ENCODE peak calls at places on chromosomes 11 and 22, in four cellular contexts. L is adrenal gland, M is body of pancreas, K is prostate gland. S is an unnamed sample.

GRCh38 chr11:35088226-35088625 is 50.7 kb upstream of the CD44 start:
- DNase-seq in M (peak), L (no peak), K (peak), S (no peak)

GRCh38 chr11:109946322-109946846 is 146.8 kb upstream of the ZC3H12C start:
- DNase-seq in K (peak), M (peak), L (peak), S (peak)

GRCh38 chr11:117221775-117222517 is 9.9 kb downstream of the PCSK7 start:
- DNase-seq in K (peak), L (peak), M (peak), S (no peak)

GRCh38 chr11:217704-218103 is 10.2 kb downstream of the RIC8A start:
- DNase-seq in M (no peak), L (no peak), K (no peak), S (no peak)

GRCh38 chr11:12195773-12196172 is 85.4 kb downstream of the MICAL2 start:
- DNase-seq in K (no peak), M (no peak), L (no peak), S (no peak)

GRCh38 chr11:125170406-125171031 is 6.0 kb downstream of the PKNOX2 start:
- DNase-seq in K (no peak), M (peak), L (peak), S (no peak)

GRCh38 chr11:127452533-127452932 is 452.0 kb upstream of the KIRREL3 start:
- DNase-seq in M (no peak), L (no peak), K (no peak), S (no peak)

GRCh38 chr22:42872821-42873220 is 15.7 kb upstream of the ARFGAP3 start:
- DNase-seq in L (no peak), M (no peak), K (no peak), S (no peak)

GRCh38 chr22:31897842-31898241 is 46.5 kb upstream of the YWHAH start:
- DNase-seq in M (no peak), L (no peak), K (no peak), S (no peak)

GRCh38 chr11:2135018-2135569 is 4.1 kb downstream of the IGF2 start:
- DNase-seq in L (no peak), M (peak), K (no peak), S (no peak)

GRCh38 chr11:31769241-31769640 is 41.9 kb downstream of the PAX6 start:
- DNase-seq in L (no peak), M (no peak), K (no peak), S (no peak)

GRCh38 chr11:130634981-130635473 is 186.6 kb downstream of the ADAMTS15 start:
- DNase-seq in K (no peak), M (no peak), L (no peak), S (no peak)

GRCh38 chr11:119856681-119857485 is 127.9 kb upstream of the NECTIN1 start:
- DNase-seq in L (no peak), K (no peak), M (no peak), S (no peak)

GRCh38 chr11:118691926-118692830 is 12.7 kb upstream of the TREH start:
- DNase-seq in K (peak), M (no peak), L (no peak), S (peak)

GRCh38 chr11:27653990-27654758 is 46.1 kb downstream of the BDNF start:
- DNase-seq in K (no peak), L (no peak), M (no peak), S (no peak)

GRCh38 chr11:34492806-34493414 is 20.7 kb downstream of the ELF5 start:
- DNase-seq in M (peak), L (peak), K (peak), S (peak)

GRCh38 chr11:85826096-85826855 is 15.3 kb upstream of the SYTL2 start:
- DNase-seq in K (no peak), M (no peak), L (peak), S (no peak)

GRCh38 chr11:3888210-3888609 is 32.7 kb downstream of the STIM1 start:
- DNase-seq in L (no peak), K (no peak), M (no peak), S (no peak)
- TF ChIP-seq POLR2A in L (no peak), K (no peak), M (no peak), S (no peak)

GRCh38 chr11:129414144-129414876 is 38.7 kb downstream of the BARX2 start:
- DNase-seq in K (no peak), M (no peak), L (no peak), S (no peak)
- TF ChIP-seq POLR2A in K (no peak), M (no peak), L (no peak), S (no peak)

DNA sequence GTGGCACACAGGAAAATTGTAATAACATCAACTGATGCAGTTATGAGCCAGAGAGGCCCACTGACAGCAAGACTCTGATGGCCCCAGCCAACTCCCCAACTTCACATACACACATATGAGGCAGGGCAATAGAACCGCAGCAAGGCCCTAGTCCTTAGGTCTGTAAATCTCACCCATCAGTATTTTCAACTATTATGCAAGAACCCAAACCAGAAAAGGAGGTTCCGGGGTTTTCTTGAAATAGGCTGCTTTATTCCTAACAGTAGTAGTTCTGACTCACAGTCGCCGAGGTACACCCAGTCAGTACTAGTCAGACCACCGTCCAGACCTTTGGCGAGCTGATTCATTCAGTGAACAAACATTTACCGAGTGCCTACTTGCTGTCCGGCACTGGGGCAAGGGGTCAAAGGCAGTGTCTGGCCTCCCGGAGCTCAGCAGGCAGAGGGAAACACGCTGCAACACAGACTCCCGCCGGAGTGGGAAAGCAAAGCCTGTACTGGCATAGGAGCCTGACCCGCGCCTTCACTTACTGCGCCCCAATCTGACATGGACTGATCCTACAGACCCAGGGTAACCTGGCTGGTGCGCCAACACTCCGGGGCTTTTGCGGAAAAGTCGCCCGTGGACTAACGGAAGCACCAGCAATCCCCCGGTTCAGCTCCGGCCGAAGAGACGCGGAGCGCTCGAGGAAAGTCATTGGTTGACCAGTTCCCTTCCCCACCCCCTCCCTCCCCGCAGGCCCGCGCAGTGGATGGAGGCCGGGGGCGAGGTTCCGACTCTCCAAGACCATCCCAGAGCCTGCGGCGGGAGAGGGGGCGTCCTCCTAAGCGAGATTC is 1.3 kb downstream of the PLEKHA7 start:
- DNase-seq in M (peak), K (peak), L (no peak), S (peak)
- TF ChIP-seq POLR2A in M (peak), K (peak), L (no peak), S (no peak)

GRCh38 chr22:23969071-23969470 is 2.4 kb downstream of the DDTL start:
- DNase-seq in K (no peak), M (no peak), L (no peak), S (no peak)
- TF ChIP-seq POLR2A in K (no peak), M (no peak), L (no peak), S (no peak)

GRCh38 chr22:24555496-24556253 is at the start of gene SNRPD3:
- DNase-seq in K (peak), M (peak), L (peak), S (peak)

GRCh38 chr22:24550902-24551229 is 4.1 kb downstream of the GUCD1 start:
- DNase-seq in K (no peak), L (no peak), M (no peak), S (no peak)

GRCh38 chr22:24555160-24555495 is 190 bp upstream of the GUCD1 start:
- DNase-seq in L (peak), M (peak), K (peak), S (peak)

GRCh38 chr22:24553597-24554315 is 1.2 kb downstream of the GUCD1 start:
- DNase-seq in K (peak), L (peak), M (peak), S (no peak)

DNA sequence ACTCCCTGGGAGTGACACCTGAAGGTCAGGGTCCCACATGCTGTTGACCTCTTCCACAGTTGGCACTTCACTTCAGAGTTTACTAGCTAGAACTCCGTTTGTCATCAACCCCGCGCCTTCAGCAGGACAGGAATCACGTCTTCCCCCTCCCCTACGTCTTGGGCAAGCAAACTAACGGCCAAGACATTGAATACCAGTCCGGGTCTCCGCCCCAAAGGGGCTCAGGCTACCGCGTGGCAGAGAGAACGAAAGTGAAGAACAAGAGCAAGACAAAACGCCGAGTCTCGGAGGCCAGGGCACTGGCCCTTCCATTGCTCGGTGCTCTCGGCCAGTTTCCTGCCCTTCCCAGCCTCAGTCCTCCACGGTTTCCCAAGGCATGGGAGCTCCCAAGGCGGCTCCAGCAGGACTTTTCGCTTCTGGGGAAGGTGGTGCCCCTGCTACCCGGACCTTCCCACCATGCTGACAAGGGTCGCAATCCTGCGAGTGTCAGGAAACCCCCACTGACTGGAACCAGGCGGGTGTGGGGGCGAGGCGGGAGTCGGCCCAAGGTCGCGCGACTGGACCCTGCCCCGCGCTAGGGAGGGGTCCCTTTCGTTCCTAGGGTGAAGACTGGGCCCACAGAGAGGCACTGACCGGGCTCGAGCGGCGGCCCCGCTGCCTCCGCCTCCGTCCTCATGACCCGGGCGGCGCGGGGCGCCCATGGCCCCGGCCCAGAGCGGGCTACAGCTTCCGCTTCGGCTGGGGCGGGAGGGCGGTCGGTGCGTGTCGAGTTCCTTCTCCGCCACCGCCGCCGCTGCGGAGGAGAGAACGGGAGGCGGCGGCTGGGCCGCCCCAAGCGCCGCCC is at the start of gene GUCD1:
- DNase-seq in L (peak), K (peak), M (peak), S (peak)
- TF ChIP-seq POLR2A in L (peak), K (peak), M (peak), S (peak)

GRCh38 chr22:50523806-50524663 is 1.4 kb downstream of the SCO2 start:
- DNase-seq in M (no peak), L (no peak), K (no peak), S (no peak)
- TF ChIP-seq POLR2A in M (no peak), L (no peak), K (no peak), S (no peak)

DNA sequence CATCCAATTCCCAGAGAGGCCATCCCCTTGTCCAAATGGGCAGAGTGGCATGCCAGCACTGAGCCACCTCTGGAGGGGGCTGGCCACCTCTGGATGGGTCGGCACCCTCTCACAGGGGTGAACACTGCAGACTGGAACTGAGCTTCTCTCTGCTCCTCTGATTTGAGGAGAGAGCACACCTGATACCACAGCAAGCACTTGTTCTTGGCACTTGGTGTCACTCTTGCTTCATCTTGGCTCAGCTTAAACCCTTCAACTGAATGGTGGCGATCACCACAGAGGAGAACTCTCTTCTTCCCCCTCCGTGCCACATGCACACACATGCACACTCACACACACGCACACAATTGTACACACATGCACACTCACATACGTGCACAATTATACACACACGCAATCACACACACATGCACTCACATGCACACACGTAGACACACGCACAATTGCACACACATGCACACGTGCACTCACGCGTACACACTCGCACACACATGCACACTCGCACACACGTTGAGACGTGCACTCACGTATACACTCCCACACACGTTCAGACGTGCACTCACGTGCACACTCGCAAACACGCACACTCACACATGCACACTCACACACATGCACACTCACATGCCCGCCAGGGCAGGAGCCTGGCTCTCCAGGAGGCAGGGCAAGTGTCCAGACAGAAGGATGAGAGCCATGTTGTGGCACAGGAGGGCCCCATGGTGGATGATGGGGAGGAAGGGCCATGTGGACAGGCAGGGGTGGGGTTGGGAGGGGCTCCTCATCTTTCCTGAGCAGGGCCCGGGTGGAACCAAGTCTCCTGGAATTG is 23.4 kb downstream of the OVOL1 start:
- DNase-seq in L (no peak), M (no peak), K (no peak), S (no peak)
- TF ChIP-seq POLR2A in L (no peak), M (no peak), K (no peak), S (no peak)